ENCODE peak calls at places on chromosome 10, in six cellular contexts. One of them, this sample, is unnamed.
A peak's percentile ranks its signal among the peaks of the same experiment; 100 is the strongest.

GRCh38 chr10:120514035-120514620 is 57.1 kb downstream of the PLPP4 start:
- DNase-seq in GM23338: peak; percentile 86
- DNase-seq in A549: peak; percentile 27
- DNase-seq in HCT116: no peak
- DNase-seq in HepG2: peak; percentile 24
- DNase-seq in GM12878: no peak
- DNase-seq in this sample: no peak

GRCh38 chr10:6409982-6410694 is 169.9 kb downstream of the PRKCQ start:
- DNase-seq in GM23338: peak; percentile 41
- DNase-seq in GM12878: no peak
- DNase-seq in HCT116: no peak
- DNase-seq in A549: no peak
- DNase-seq in HepG2: no peak
- DNase-seq in this sample: no peak

GRCh38 chr10:79585870-79586527 is 24.7 kb upstream of the SFTPA1 start:
- DNase-seq in HCT116: no peak
- DNase-seq in GM12878: no peak
- DNase-seq in A549: no peak
- DNase-seq in GM23338: peak; percentile 1
- DNase-seq in HepG2: no peak
- DNase-seq in this sample: no peak

GRCh38 chr10:98528166-98528784 is 81.5 kb upstream of the HPS1 start:
- DNase-seq in HepG2: no peak
- DNase-seq in HCT116: no peak
- DNase-seq in GM12878: no peak
- DNase-seq in GM23338: no peak
- DNase-seq in A549: no peak
- DNase-seq in this sample: no peak

GRCh38 chr10:33653584-33654367 is 319.3 kb upstream of the NRP1 start:
- DNase-seq in GM12878: no peak
- DNase-seq in A549: no peak
- DNase-seq in GM23338: no peak
- DNase-seq in HCT116: no peak
- DNase-seq in HepG2: no peak
- DNase-seq in this sample: no peak

GRCh38 chr10:19500959-19501358 is 315.3 kb upstream of the PLXDC2 start:
- DNase-seq in GM12878: no peak
- DNase-seq in A549: no peak
- DNase-seq in HepG2: no peak
- DNase-seq in HCT116: no peak
- DNase-seq in GM23338: no peak
- DNase-seq in this sample: no peak

GRCh38 chr10:83680470-83680891 is 458.8 kb upstream of the GHITM start:
- DNase-seq in HCT116: no peak
- DNase-seq in GM23338: no peak
- DNase-seq in HepG2: no peak
- DNase-seq in A549: no peak
- DNase-seq in GM12878: peak; percentile 95
- DNase-seq in this sample: no peak

GRCh38 chr10:34732926-34733325 is 82.2 kb downstream of the PARD3 start:
- DNase-seq in HCT116: peak; percentile 57
- DNase-seq in HepG2: peak; percentile 65
- DNase-seq in GM23338: peak; percentile 77
- DNase-seq in A549: peak; percentile 66
- DNase-seq in GM12878: no peak
- DNase-seq in this sample: no peak

GRCh38 chr10:97508342-97508741 is 9.6 kb downstream of the UBTD1 start:
- DNase-seq in GM23338: no peak
- DNase-seq in GM12878: no peak
- DNase-seq in A549: no peak
- DNase-seq in HepG2: no peak
- DNase-seq in HCT116: no peak
- DNase-seq in this sample: no peak

GRCh38 chr10:22805304-22805703 is 90.9 kb upstream of the PIP4K2A start:
- DNase-seq in HCT116: no peak
- DNase-seq in GM23338: no peak
- DNase-seq in GM12878: no peak
- DNase-seq in A549: no peak
- DNase-seq in HepG2: peak; percentile 19
- DNase-seq in this sample: no peak

GRCh38 chr10:106268000-106268399 is 896.5 kb downstream of the SORCS1 start:
- DNase-seq in HepG2: no peak
- DNase-seq in A549: no peak
- DNase-seq in HCT116: no peak
- DNase-seq in GM23338: no peak
- DNase-seq in GM12878: no peak
- DNase-seq in this sample: no peak

GRCh38 chr10:107443817-107444216 is 279.3 kb upstream of the SORCS1 start:
- DNase-seq in HCT116: no peak
- DNase-seq in HepG2: no peak
- DNase-seq in GM12878: no peak
- DNase-seq in GM23338: no peak
- DNase-seq in A549: no peak
- DNase-seq in this sample: no peak

GRCh38 chr10:5779753-5780152 is 33.5 kb downstream of the GDI2 start:
- DNase-seq in GM23338: no peak
- DNase-seq in A549: no peak
- DNase-seq in HCT116: no peak
- DNase-seq in HepG2: no peak
- DNase-seq in GM12878: no peak
- DNase-seq in this sample: no peak

GRCh38 chr10:87794285-87794684 is 23.7 kb downstream of the ATAD1 start:
- DNase-seq in GM23338: no peak
- DNase-seq in A549: no peak
- DNase-seq in HepG2: no peak
- DNase-seq in HCT116: no peak
- DNase-seq in GM12878: peak; percentile 48
- DNase-seq in this sample: no peak

GRCh38 chr10:84205049-84205852 is 10.9 kb downstream of the CDHR1 start:
- DNase-seq in HepG2: peak; percentile 38
- DNase-seq in GM12878: peak; percentile 27
- DNase-seq in A549: peak; percentile 61
- DNase-seq in HCT116: peak; percentile 37
- DNase-seq in GM23338: peak; percentile 84
- DNase-seq in this sample: peak; percentile 31

GRCh38 chr10:47031251-47031952 is 120.2 kb downstream of the PTPN20 start:
- DNase-seq in A549: peak; percentile 29
- DNase-seq in GM12878: no peak
- DNase-seq in HepG2: no peak
- DNase-seq in GM23338: peak; percentile 52
- DNase-seq in HCT116: peak; percentile 23
- DNase-seq in this sample: no peak

GRCh38 chr10:74227697-74228424 is 76.8 kb downstream of the ADK start:
- DNase-seq in HepG2: no peak
- DNase-seq in A549: peak; percentile 28
- DNase-seq in GM12878: peak; percentile 17
- DNase-seq in GM23338: no peak
- DNase-seq in HCT116: no peak
- DNase-seq in this sample: no peak

GRCh38 chr10:18312385-18313145 is 172.3 kb downstream of the CACNB2 start:
- DNase-seq in A549: peak; percentile 38
- DNase-seq in GM23338: peak; percentile 71
- DNase-seq in HepG2: peak; percentile 49
- DNase-seq in GM12878: no peak
- DNase-seq in HCT116: peak; percentile 15
- DNase-seq in this sample: no peak

DNA sequence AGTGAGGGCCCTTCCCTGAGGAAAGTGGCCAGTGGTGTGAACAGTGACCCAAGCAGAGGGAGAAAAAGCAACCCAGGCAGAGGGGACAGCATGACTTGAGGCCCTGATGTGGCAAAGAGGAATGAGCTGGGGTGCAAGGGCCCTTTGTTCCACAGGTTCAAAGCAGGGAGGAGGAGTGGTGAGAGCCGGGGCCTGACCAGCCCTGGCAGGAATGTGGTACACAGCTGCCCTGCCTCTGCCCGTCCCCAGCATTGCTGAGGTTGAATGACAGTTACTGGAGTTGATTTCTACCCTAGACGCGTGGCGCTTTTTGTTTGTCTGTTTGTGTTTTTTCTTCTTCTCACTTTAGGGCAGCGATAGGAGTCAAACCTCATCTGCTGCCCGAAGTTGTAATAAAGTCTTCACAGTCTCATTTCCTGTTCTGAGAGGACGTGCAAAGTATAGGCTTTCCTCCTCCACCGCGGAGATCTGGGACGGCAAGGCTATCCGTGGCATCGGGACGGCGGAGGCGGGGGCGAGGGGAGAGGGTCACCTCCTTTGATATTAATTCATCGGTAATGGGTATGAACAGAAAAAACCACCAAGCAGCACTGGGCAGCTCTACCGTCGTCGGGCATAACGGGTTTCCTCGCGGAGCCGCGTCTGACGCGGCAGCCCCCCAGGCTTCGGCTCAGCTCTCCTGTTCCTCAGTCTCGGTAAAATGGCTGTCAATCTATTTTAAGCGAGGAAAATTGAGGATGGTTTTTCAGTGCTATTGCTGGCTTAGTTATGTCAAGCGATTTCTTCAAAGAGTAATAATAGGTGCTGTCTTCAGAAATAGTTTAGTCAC is 160.8 kb downstream of the LRMDA start:
- DNase-seq in HepG2: no peak
- DNase-seq in HCT116: no peak
- DNase-seq in GM12878: no peak
- DNase-seq in A549: no peak
- DNase-seq in GM23338: no peak
- DNase-seq in this sample: no peak
- TF ChIP-seq REST in HepG2: no peak
- TF ChIP-seq REST in HCT116: no peak
- TF ChIP-seq REST in GM12878: no peak
- TF ChIP-seq REST in A549: no peak
- TF ChIP-seq REST in GM23338: no peak
- TF ChIP-seq REST in this sample: no peak

GRCh38 chr10:131998050-131998844 is 16.5 kb upstream of the BNIP3 start:
- DNase-seq in GM23338: no peak
- DNase-seq in A549: no peak
- DNase-seq in GM12878: no peak
- DNase-seq in HepG2: peak; percentile 47
- DNase-seq in HCT116: no peak
- DNase-seq in this sample: no peak
- H3K27ac ChIP-seq in GM23338: peak overlapping the region; percentile 30
- H3K27ac ChIP-seq in A549: peak overlapping the region; percentile 59
- H3K27ac ChIP-seq in GM12878: no peak overlapping the region
- H3K27ac ChIP-seq in HepG2: peak overlapping the region; percentile 81
- H3K27ac ChIP-seq in HCT116: no peak overlapping the region
- H3K27ac ChIP-seq in this sample: no peak overlapping the region

GRCh38 chr10:49139866-49140195 is 6.0 kb upstream of the FAM170B start:
- DNase-seq in GM23338: no peak
- DNase-seq in HCT116: peak; percentile 37
- DNase-seq in GM12878: no peak
- DNase-seq in A549: peak; percentile 71
- DNase-seq in HepG2: no peak
- DNase-seq in this sample: no peak

GRCh38 chr10:49139000-49139865 is 5.4 kb upstream of the FAM170B start:
- DNase-seq in HCT116: no peak
- DNase-seq in GM23338: no peak
- DNase-seq in A549: no peak
- DNase-seq in GM12878: no peak
- DNase-seq in HepG2: no peak
- DNase-seq in this sample: no peak

GRCh38 chr10:49138361-49138891 is 4.6 kb upstream of the FAM170B start:
- DNase-seq in A549: no peak
- DNase-seq in GM23338: no peak
- DNase-seq in GM12878: no peak
- DNase-seq in HCT116: no peak
- DNase-seq in HepG2: no peak
- DNase-seq in this sample: no peak

GRCh38 chr10:49141541-49142332 is 7.9 kb upstream of the FAM170B start:
- DNase-seq in GM12878: no peak
- DNase-seq in HepG2: no peak
- DNase-seq in GM23338: no peak
- DNase-seq in A549: no peak
- DNase-seq in HCT116: no peak
- DNase-seq in this sample: no peak

GRCh38 chr10:49140306-49141175 is 6.7 kb upstream of the FAM170B start:
- DNase-seq in HepG2: no peak
- DNase-seq in HCT116: no peak
- DNase-seq in GM23338: no peak
- DNase-seq in GM12878: no peak
- DNase-seq in A549: no peak
- DNase-seq in this sample: no peak
- H3K4me3 ChIP-seq in HepG2: no peak overlapping the region
- H3K4me3 ChIP-seq in HCT116: no peak overlapping the region
- H3K4me3 ChIP-seq in GM23338: no peak overlapping the region
- H3K4me3 ChIP-seq in GM12878: no peak overlapping the region
- H3K4me3 ChIP-seq in A549: no peak overlapping the region
- H3K4me3 ChIP-seq in this sample: no peak overlapping the region

GRCh38 chr10:28561531-28561930 is 28.6 kb downstream of the WAC start:
- DNase-seq in GM23338: peak; percentile 62
- DNase-seq in HCT116: no peak
- DNase-seq in A549: no peak
- DNase-seq in HepG2: no peak
- DNase-seq in GM12878: no peak
- DNase-seq in this sample: no peak

GRCh38 chr10:28559661-28560060 is 26.7 kb downstream of the WAC start:
- DNase-seq in HepG2: no peak
- DNase-seq in A549: no peak
- DNase-seq in GM12878: no peak
- DNase-seq in HCT116: no peak
- DNase-seq in GM23338: peak; percentile 68
- DNase-seq in this sample: no peak

GRCh38 chr10:28560617-28561016 is 27.7 kb downstream of the WAC start:
- DNase-seq in HCT116: no peak
- DNase-seq in GM23338: no peak
- DNase-seq in HepG2: no peak
- DNase-seq in A549: no peak
- DNase-seq in GM12878: no peak
- DNase-seq in this sample: no peak

GRCh38 chr10:28558186-28558585 is 25.3 kb downstream of the WAC start:
- DNase-seq in HCT116: no peak
- DNase-seq in GM23338: no peak
- DNase-seq in A549: no peak
- DNase-seq in GM12878: no peak
- DNase-seq in HepG2: no peak
- DNase-seq in this sample: no peak

DNA sequence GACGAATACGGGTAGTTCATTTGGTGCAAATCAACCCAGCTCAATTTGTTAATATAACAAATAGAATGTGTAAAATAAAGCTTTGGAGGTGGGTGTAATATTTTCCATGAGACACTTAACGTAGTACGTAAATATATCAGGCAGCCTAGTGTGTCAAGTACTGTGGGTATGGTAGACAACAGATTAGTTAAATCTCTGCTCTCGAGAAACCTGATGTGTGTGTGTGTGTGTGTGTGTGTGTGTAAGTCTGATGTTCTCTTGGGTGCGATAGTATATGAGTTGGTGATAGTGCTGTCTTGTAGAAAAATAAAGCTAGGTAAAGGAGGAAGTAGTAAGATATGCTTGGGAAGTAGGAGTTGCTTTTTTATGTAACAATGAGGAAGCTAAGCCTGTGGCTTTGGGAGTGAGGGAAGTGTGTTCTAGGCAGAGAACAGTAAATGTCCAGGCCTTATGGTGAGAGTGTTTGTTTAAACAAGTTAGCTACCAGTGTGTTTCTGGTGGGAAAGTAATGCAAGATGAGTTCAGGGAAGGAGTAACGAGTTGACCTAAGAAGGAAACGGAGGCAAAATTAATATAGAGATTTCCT is 26.1 kb downstream of the WAC start:
- DNase-seq in A549: no peak
- DNase-seq in HepG2: no peak
- DNase-seq in GM23338: no peak
- DNase-seq in HCT116: no peak
- DNase-seq in GM12878: no peak
- DNase-seq in this sample: peak; percentile 28
- TF ChIP-seq REST in A549: no peak
- TF ChIP-seq REST in HepG2: no peak
- TF ChIP-seq REST in GM23338: no peak
- TF ChIP-seq REST in HCT116: no peak
- TF ChIP-seq REST in GM12878: no peak
- TF ChIP-seq REST in this sample: no peak